ENCODE peak calls at places on chromosomes 12 and 14, in ten cellular contexts. G is lung, Z is choroid plexus epithelial cell, A is kidney epithelial cell, R is A549, S is heart left ventricle, V is foreskin fibroblast, D is GM12864, C is HepG2, J is tibial nerve. Y is an unnamed sample.

GRCh38 chr12:3726455-3726854 is 26.5 kb downstream of the CRACR2A start:
- DNase-seq in S (no peak), C (no peak), D (no peak), G (no peak), V (no peak), A (no peak), J (no peak), Z (no peak), R (no peak), Y (no peak)

GRCh38 chr14:71481215-71481614 is 451.0 kb upstream of the RGS6 start:
- DNase-seq in J (no peak), S (no peak), G (no peak), A (no peak), Z (no peak), C (no peak), V (no peak), R (no peak), D (no peak), Y (no peak)

GRCh38 chr12:75560167-75560566 is 48.8 kb upstream of the KRR1 start:
- DNase-seq in G (no peak), C (peak; percentile 68), J (no peak), A (peak; percentile 7), R (peak; percentile 9), S (no peak), Z (peak; percentile 80), V (peak; percentile 51), D (no peak), Y (no peak)

GRCh38 chr12:27616356-27617150 is 79.7 kb upstream of the REP15 start:
- DNase-seq in C (no peak), J (no peak), R (no peak), G (no peak), V (peak; percentile 69), A (no peak), Z (no peak), D (no peak), S (no peak), Y (no peak)

GRCh38 chr12:96223411-96224218 is 29.4 kb downstream of the ELK3 start:
- DNase-seq in D (no peak), V (no peak), A (no peak), J (no peak), R (no peak), S (no peak), C (no peak), Z (peak; percentile 46), G (no peak), Y (no peak)

GRCh38 chr12:18352312-18352711 is 91.0 kb downstream of the PIK3C2G start:
- DNase-seq in V (no peak), J (no peak), G (no peak), C (no peak), D (no peak), S (no peak), Z (no peak), A (no peak), R (no peak), Y (no peak)

GRCh38 chr12:2360630-2361170 is 307.9 kb downstream of the CACNA1C start:
- DNase-seq in D (no peak), Z (peak; percentile 10), G (no peak), J (no peak), S (peak; percentile 6), A (no peak), R (peak; percentile 33), C (peak; percentile 6), V (no peak), Y (no peak)

GRCh38 chr14:99612065-99612736 is 8.2 kb upstream of the CCDC85C start:
- DNase-seq in D (no peak), V (no peak), J (no peak), S (no peak), A (no peak), G (no peak), C (no peak), R (no peak), Z (no peak), Y (peak; percentile 74)

DNA sequence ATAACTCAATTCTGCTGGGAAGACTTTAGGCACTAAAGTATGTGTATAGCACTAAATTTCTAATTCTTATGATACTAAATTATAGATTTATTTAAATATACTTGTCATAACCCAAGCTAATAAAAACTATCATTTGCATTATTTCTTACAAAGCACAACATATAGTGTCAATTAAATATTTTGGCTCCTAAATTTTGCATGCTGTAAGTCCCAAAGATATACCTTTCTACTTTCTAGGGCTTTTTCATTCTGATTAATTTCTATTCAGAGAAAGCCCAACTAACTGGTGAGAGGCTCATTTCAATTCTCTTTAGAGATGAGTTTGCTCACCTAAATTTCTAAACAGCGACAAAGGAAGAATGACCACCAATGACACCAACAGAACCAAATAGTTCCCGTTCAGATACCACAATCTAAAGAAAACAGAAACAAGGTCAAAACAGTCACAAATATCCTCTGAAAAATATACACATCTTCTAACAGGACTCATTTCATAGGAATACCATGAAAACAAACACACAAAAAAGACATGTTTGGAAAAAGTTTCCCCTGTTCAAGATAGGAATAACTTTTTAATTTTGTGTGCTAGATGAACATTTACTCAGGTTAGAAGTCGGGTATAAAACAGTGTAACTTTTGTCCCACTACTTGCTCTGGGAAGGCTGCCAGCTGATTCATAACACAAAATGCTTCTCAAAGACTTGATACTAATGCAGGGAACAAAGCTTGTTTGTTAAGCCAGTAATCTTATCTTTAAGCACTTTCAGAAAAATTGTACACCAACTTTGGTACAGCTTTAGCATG is 7.6 kb downstream of the SLC38A2 start:
- DNase-seq in A (no peak), R (no peak), C (peak; percentile 78), S (peak; percentile 64), D (no peak), G (peak; percentile 52), V (peak; percentile 83), Z (peak; percentile 87), J (peak; percentile 36), Y (no peak)
- H3K4me3 ChIP-seq in A (no peak overlapping the region), R (peak overlapping the region; percentile 91), C (peak overlapping the region; percentile 5), S (peak overlapping the region; percentile 29), D (no peak overlapping the region), G (no peak overlapping the region), V (peak overlapping the region; percentile 95), Z (peak overlapping the region; percentile 36), J (no peak overlapping the region), Y (no peak overlapping the region)

DNA sequence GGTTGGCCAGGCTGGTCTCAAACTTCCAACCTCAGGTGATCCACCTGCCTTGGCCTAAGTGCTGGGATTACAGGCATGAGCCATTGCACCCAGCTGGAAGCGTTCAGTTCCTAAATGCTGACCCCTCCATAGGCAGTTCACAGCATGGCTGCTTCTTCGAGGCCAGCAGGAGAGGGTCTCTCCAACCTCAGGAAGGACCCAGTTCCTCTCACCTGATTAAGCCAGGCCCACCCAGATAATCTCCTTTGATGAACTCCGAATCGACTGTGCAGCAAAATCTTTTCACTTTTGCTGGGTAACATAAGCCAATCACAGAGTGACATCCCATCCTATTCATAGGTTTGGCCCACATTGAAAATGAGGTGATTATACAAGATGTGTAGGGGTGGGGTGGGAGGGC is 165.1 kb downstream of the ADCK1 start:
- DNase-seq in V (no peak), S (no peak), C (no peak), G (no peak), J (no peak), Z (no peak), D (no peak), A (no peak), R (no peak), Y (no peak)
- TF ChIP-seq CTCF in V (no peak), S (no peak), C (no peak), G (no peak), J (no peak), Z (no peak), D (no peak), A (no peak), R (no peak), Y (no peak)

DNA sequence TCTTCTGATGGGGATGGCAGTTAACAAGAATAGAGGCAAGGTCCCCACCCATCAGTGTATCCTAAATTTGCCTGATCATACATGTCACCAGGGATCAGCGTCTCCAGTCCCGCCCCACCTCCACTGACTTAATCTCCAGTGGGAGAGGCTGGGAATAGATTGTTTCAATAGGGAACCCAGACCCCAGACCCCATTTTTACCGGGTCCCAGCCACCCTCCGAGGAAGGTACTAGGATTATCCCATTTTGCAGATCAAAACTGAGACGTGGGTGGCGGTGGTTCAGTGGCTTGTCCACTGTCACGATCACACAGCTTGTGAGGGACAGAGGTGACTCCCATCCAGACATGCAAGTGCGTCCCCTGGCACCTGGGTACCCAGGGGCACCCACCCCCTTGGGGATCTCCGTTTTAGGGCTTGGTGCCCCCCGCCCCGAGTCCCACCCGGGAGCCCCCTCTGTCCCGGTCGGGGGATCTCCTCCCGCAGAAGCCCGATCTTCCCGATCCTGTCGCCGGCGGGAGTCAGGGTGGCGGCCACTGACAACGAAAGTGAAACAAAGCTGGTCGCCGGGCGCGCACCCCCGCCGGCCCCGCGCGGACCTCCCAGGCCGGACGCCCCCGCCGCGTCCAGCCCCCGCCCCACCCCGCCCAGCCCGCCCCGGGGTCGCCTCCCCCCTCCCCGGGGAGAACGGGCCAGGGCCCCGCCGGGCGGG is 523 bp downstream of the WSB2 start:
- DNase-seq in Z (no peak), D (no peak), G (peak; percentile 43), S (peak; percentile 76), C (no peak), J (no peak), R (peak; percentile 46), V (peak; percentile 63), A (no peak), Y (peak; percentile 74)
- H3K4me3 ChIP-seq in Z (peak overlapping the region; percentile 69), D (peak overlapping the region; percentile 94), G (peak overlapping the region; percentile 68), S (peak overlapping the region; percentile 78), C (peak overlapping the region; percentile 86), J (peak overlapping the region; percentile 85), R (peak overlapping the region; percentile 87), V (peak overlapping the region; percentile 76), A (peak overlapping the region; percentile 73), Y (peak overlapping the region; percentile 58)

GRCh38 chr14:90758959-90759358 is 57.3 kb downstream of the TTC7B start:
- DNase-seq in V (peak; percentile 77), D (no peak), J (peak; percentile 43), A (no peak), R (no peak), Z (peak; percentile 29), G (no peak), S (peak; percentile 78), C (no peak), Y (peak; percentile 45)

GRCh38 chr14:90758028-90758889 is 58.0 kb downstream of the TTC7B start:
- DNase-seq in S (peak; percentile 93), Z (peak; percentile 92), V (peak; percentile 97), J (peak; percentile 86), R (peak; percentile 93), G (peak; percentile 89), C (peak; percentile 79), A (peak; percentile 59), D (peak; percentile 73), Y (peak; percentile 90)

GRCh38 chr14:90757452-90757851 is 58.8 kb downstream of the TTC7B start:
- DNase-seq in V (no peak), Z (peak; percentile 26), C (no peak), G (no peak), R (no peak), J (no peak), A (no peak), S (no peak), D (no peak), Y (no peak)

GRCh38 chr14:90755661-90756304 is 60.4 kb downstream of the TTC7B start:
- DNase-seq in Z (peak; percentile 5), A (no peak), G (no peak), D (no peak), R (no peak), S (no peak), J (no peak), V (peak; percentile 47), C (no peak), Y (no peak)

DNA sequence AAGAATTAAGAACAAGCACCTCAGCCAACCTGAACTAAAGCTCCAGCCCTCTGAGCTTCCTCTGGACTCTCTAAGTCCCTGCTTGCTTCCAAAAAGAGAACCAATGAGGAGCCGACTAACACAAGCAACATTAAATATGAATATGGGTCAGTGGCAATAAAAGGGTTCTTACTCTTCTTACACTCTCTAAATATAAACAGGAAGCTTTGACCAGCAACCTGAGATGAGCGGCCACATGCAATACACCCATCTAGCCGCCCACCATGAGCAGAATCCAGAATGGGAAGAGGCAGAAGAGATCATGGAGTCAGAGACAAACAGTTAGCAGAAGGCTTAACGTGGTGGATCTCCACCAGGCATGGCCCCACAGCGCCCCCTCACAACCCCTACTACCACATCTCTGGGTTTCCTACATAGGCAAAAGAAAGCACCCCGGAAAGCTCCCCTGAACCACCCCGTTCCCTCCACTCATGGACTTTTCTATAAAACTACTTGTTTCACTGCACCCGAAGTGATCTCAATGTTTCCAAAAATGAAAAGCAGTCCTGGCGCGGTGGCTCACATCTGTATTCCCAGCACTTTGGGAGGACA is 59.4 kb downstream of the TTC7B start:
- DNase-seq in C (no peak), A (no peak), R (no peak), Z (no peak), D (no peak), G (no peak), S (no peak), J (no peak), V (no peak), Y (no peak)
- TF ChIP-seq CTCF in C (peak; percentile 30), A (no peak), R (no peak), Z (peak; percentile 13), D (peak; percentile 13), G (no peak), S (no peak), J (no peak), V (no peak), Y (no peak)